ENCODE peak calls at places on chromosomes 13 and 19, in ten cellular contexts. One of them, this sample, is unnamed.

GRCh38 chr13:39575641-39576238 is 27.3 kb downstream of the LHFPL6 start:
- DNase-seq in skeletal muscle cell: peak
- DNase-seq in HT-29: no peak
- DNase-seq in occipital lobe: no peak
- DNase-seq in AG08396: no peak
- DNase-seq in fibroblast of the aortic adventitia: no peak
- DNase-seq in activated T-cell treated with anti-CD3 and anti-CD28 coated beads, Interleukin-2, amount 50 U/mL, for 72 hours: no peak
- DNase-seq in T-helper 9 cell: no peak
- DNase-seq in stromal cell of bone marrow: no peak
- DNase-seq in stimulated activated CD4-positive, alpha-beta T cell treated with anti-CD3 and anti-CD28 coated beads, Interleukin-4, amount 100 ng/mL, for 1 hour: no peak
- DNase-seq in this sample: no peak

GRCh38 chr13:26679945-26680516 is 80.6 kb downstream of the GPR12 start:
- DNase-seq in skeletal muscle cell: peak
- DNase-seq in HT-29: no peak
- DNase-seq in occipital lobe: no peak
- DNase-seq in AG08396: no peak
- DNase-seq in fibroblast of the aortic adventitia: no peak
- DNase-seq in activated T-cell treated with anti-CD3 and anti-CD28 coated beads, Interleukin-2, amount 50 U/mL, for 72 hours: no peak
- DNase-seq in T-helper 9 cell: no peak
- DNase-seq in stromal cell of bone marrow: peak
- DNase-seq in stimulated activated CD4-positive, alpha-beta T cell treated with anti-CD3 and anti-CD28 coated beads, Interleukin-4, amount 100 ng/mL, for 1 hour: no peak
- DNase-seq in this sample: no peak

GRCh38 chr13:106416645-106417044 is 118.8 kb downstream of the EFNB2 start:
- DNase-seq in skeletal muscle cell: no peak
- DNase-seq in HT-29: no peak
- DNase-seq in occipital lobe: no peak
- DNase-seq in AG08396: no peak
- DNase-seq in fibroblast of the aortic adventitia: no peak
- DNase-seq in activated T-cell treated with anti-CD3 and anti-CD28 coated beads, Interleukin-2, amount 50 U/mL, for 72 hours: no peak
- DNase-seq in T-helper 9 cell: no peak
- DNase-seq in stromal cell of bone marrow: no peak
- DNase-seq in stimulated activated CD4-positive, alpha-beta T cell treated with anti-CD3 and anti-CD28 coated beads, Interleukin-4, amount 100 ng/mL, for 1 hour: no peak
- DNase-seq in this sample: no peak

GRCh38 chr13:48318714-48319457 is 15.3 kb downstream of the RB1 start:
- DNase-seq in skeletal muscle cell: no peak
- DNase-seq in HT-29: no peak
- DNase-seq in occipital lobe: no peak
- DNase-seq in AG08396: no peak
- DNase-seq in fibroblast of the aortic adventitia: no peak
- DNase-seq in activated T-cell treated with anti-CD3 and anti-CD28 coated beads, Interleukin-2, amount 50 U/mL, for 72 hours: peak
- DNase-seq in T-helper 9 cell: no peak
- DNase-seq in stromal cell of bone marrow: no peak
- DNase-seq in stimulated activated CD4-positive, alpha-beta T cell treated with anti-CD3 and anti-CD28 coated beads, Interleukin-4, amount 100 ng/mL, for 1 hour: peak
- DNase-seq in this sample: no peak

GRCh38 chr13:110409581-110409992 is 102.5 kb downstream of the COL4A2 start:
- DNase-seq in skeletal muscle cell: no peak
- DNase-seq in HT-29: peak
- DNase-seq in occipital lobe: no peak
- DNase-seq in AG08396: no peak
- DNase-seq in fibroblast of the aortic adventitia: no peak
- DNase-seq in activated T-cell treated with anti-CD3 and anti-CD28 coated beads, Interleukin-2, amount 50 U/mL, for 72 hours: no peak
- DNase-seq in T-helper 9 cell: no peak
- DNase-seq in stromal cell of bone marrow: peak
- DNase-seq in stimulated activated CD4-positive, alpha-beta T cell treated with anti-CD3 and anti-CD28 coated beads, Interleukin-4, amount 100 ng/mL, for 1 hour: no peak
- DNase-seq in this sample: no peak

GRCh38 chr13:113518080-113518803 is 27.7 kb upstream of the DCUN1D2 start:
- DNase-seq in skeletal muscle cell: no peak
- DNase-seq in HT-29: no peak
- DNase-seq in occipital lobe: no peak
- DNase-seq in AG08396: no peak
- DNase-seq in fibroblast of the aortic adventitia: no peak
- DNase-seq in activated T-cell treated with anti-CD3 and anti-CD28 coated beads, Interleukin-2, amount 50 U/mL, for 72 hours: no peak
- DNase-seq in T-helper 9 cell: no peak
- DNase-seq in stromal cell of bone marrow: no peak
- DNase-seq in stimulated activated CD4-positive, alpha-beta T cell treated with anti-CD3 and anti-CD28 coated beads, Interleukin-4, amount 100 ng/mL, for 1 hour: no peak
- DNase-seq in this sample: no peak

GRCh38 chr13:103349664-103350063 is 283.4 kb upstream of the SLC10A2 start:
- DNase-seq in skeletal muscle cell: no peak
- DNase-seq in HT-29: no peak
- DNase-seq in occipital lobe: no peak
- DNase-seq in AG08396: no peak
- DNase-seq in fibroblast of the aortic adventitia: no peak
- DNase-seq in activated T-cell treated with anti-CD3 and anti-CD28 coated beads, Interleukin-2, amount 50 U/mL, for 72 hours: no peak
- DNase-seq in T-helper 9 cell: no peak
- DNase-seq in stromal cell of bone marrow: no peak
- DNase-seq in stimulated activated CD4-positive, alpha-beta T cell treated with anti-CD3 and anti-CD28 coated beads, Interleukin-4, amount 100 ng/mL, for 1 hour: no peak
- DNase-seq in this sample: no peak

GRCh38 chr13:49681837-49682236 is 9.4 kb downstream of the EBPL start:
- DNase-seq in skeletal muscle cell: no peak
- DNase-seq in HT-29: no peak
- DNase-seq in occipital lobe: no peak
- DNase-seq in AG08396: peak
- DNase-seq in fibroblast of the aortic adventitia: no peak
- DNase-seq in activated T-cell treated with anti-CD3 and anti-CD28 coated beads, Interleukin-2, amount 50 U/mL, for 72 hours: no peak
- DNase-seq in T-helper 9 cell: no peak
- DNase-seq in stromal cell of bone marrow: no peak
- DNase-seq in stimulated activated CD4-positive, alpha-beta T cell treated with anti-CD3 and anti-CD28 coated beads, Interleukin-4, amount 100 ng/mL, for 1 hour: no peak
- DNase-seq in this sample: no peak

GRCh38 chr19:1465191-1466016 is 13.6 kb downstream of the C19orf25 start:
- DNase-seq in skeletal muscle cell: no peak
- DNase-seq in HT-29: peak
- DNase-seq in occipital lobe: no peak
- DNase-seq in AG08396: peak
- DNase-seq in fibroblast of the aortic adventitia: no peak
- DNase-seq in activated T-cell treated with anti-CD3 and anti-CD28 coated beads, Interleukin-2, amount 50 U/mL, for 72 hours: peak
- DNase-seq in T-helper 9 cell: no peak
- DNase-seq in stromal cell of bone marrow: no peak
- DNase-seq in stimulated activated CD4-positive, alpha-beta T cell treated with anti-CD3 and anti-CD28 coated beads, Interleukin-4, amount 100 ng/mL, for 1 hour: peak
- DNase-seq in this sample: no peak

GRCh38 chr13:23844132-23844531 is 45.1 kb downstream of the MIPEP start:
- DNase-seq in skeletal muscle cell: no peak
- DNase-seq in HT-29: no peak
- DNase-seq in occipital lobe: no peak
- DNase-seq in AG08396: no peak
- DNase-seq in fibroblast of the aortic adventitia: no peak
- DNase-seq in activated T-cell treated with anti-CD3 and anti-CD28 coated beads, Interleukin-2, amount 50 U/mL, for 72 hours: no peak
- DNase-seq in T-helper 9 cell: no peak
- DNase-seq in stromal cell of bone marrow: no peak
- DNase-seq in stimulated activated CD4-positive, alpha-beta T cell treated with anti-CD3 and anti-CD28 coated beads, Interleukin-4, amount 100 ng/mL, for 1 hour: no peak
- DNase-seq in this sample: no peak

GRCh38 chr19:7582446-7582845 is 13.2 kb upstream of the CAMSAP3 start:
- DNase-seq in skeletal muscle cell: no peak
- DNase-seq in HT-29: no peak
- DNase-seq in occipital lobe: no peak
- DNase-seq in AG08396: no peak
- DNase-seq in fibroblast of the aortic adventitia: no peak
- DNase-seq in activated T-cell treated with anti-CD3 and anti-CD28 coated beads, Interleukin-2, amount 50 U/mL, for 72 hours: no peak
- DNase-seq in T-helper 9 cell: no peak
- DNase-seq in stromal cell of bone marrow: no peak
- DNase-seq in stimulated activated CD4-positive, alpha-beta T cell treated with anti-CD3 and anti-CD28 coated beads, Interleukin-4, amount 100 ng/mL, for 1 hour: no peak
- DNase-seq in this sample: no peak

GRCh38 chr19:45470147-45471081 is 2.6 kb downstream of the FOSB start:
- DNase-seq in skeletal muscle cell: no peak
- DNase-seq in HT-29: peak
- DNase-seq in occipital lobe: peak
- DNase-seq in AG08396: peak
- DNase-seq in fibroblast of the aortic adventitia: peak
- DNase-seq in activated T-cell treated with anti-CD3 and anti-CD28 coated beads, Interleukin-2, amount 50 U/mL, for 72 hours: peak
- DNase-seq in T-helper 9 cell: peak
- DNase-seq in stromal cell of bone marrow: no peak
- DNase-seq in stimulated activated CD4-positive, alpha-beta T cell treated with anti-CD3 and anti-CD28 coated beads, Interleukin-4, amount 100 ng/mL, for 1 hour: no peak
- DNase-seq in this sample: no peak

GRCh38 chr19:30498707-30499106 is 126.5 kb downstream of the ZNF536 start:
- DNase-seq in skeletal muscle cell: no peak
- DNase-seq in HT-29: no peak
- DNase-seq in occipital lobe: no peak
- DNase-seq in AG08396: no peak
- DNase-seq in fibroblast of the aortic adventitia: no peak
- DNase-seq in activated T-cell treated with anti-CD3 and anti-CD28 coated beads, Interleukin-2, amount 50 U/mL, for 72 hours: no peak
- DNase-seq in T-helper 9 cell: no peak
- DNase-seq in stromal cell of bone marrow: no peak
- DNase-seq in stimulated activated CD4-positive, alpha-beta T cell treated with anti-CD3 and anti-CD28 coated beads, Interleukin-4, amount 100 ng/mL, for 1 hour: no peak
- DNase-seq in this sample: no peak

GRCh38 chr13:52925775-52926285 is 77.4 kb upstream of the PCDH8 start:
- DNase-seq in skeletal muscle cell: no peak
- DNase-seq in HT-29: no peak
- DNase-seq in occipital lobe: no peak
- DNase-seq in AG08396: no peak
- DNase-seq in fibroblast of the aortic adventitia: no peak
- DNase-seq in activated T-cell treated with anti-CD3 and anti-CD28 coated beads, Interleukin-2, amount 50 U/mL, for 72 hours: no peak
- DNase-seq in T-helper 9 cell: no peak
- DNase-seq in stromal cell of bone marrow: no peak
- DNase-seq in stimulated activated CD4-positive, alpha-beta T cell treated with anti-CD3 and anti-CD28 coated beads, Interleukin-4, amount 100 ng/mL, for 1 hour: no peak
- DNase-seq in this sample: no peak

GRCh38 chr19:47230122-47230920 is 678 bp downstream of the BBC3 start:
- DNase-seq in skeletal muscle cell: no peak
- DNase-seq in HT-29: peak
- DNase-seq in occipital lobe: peak
- DNase-seq in AG08396: peak
- DNase-seq in fibroblast of the aortic adventitia: peak
- DNase-seq in activated T-cell treated with anti-CD3 and anti-CD28 coated beads, Interleukin-2, amount 50 U/mL, for 72 hours: peak
- DNase-seq in T-helper 9 cell: peak
- DNase-seq in stromal cell of bone marrow: no peak
- DNase-seq in stimulated activated CD4-positive, alpha-beta T cell treated with anti-CD3 and anti-CD28 coated beads, Interleukin-4, amount 100 ng/mL, for 1 hour: peak
- DNase-seq in this sample: peak

GRCh38 chr19:14147797-14148605 is 11.6 kb upstream of the ASF1B start:
- DNase-seq in skeletal muscle cell: no peak
- DNase-seq in HT-29: peak
- DNase-seq in occipital lobe: peak
- DNase-seq in AG08396: peak
- DNase-seq in fibroblast of the aortic adventitia: peak
- DNase-seq in activated T-cell treated with anti-CD3 and anti-CD28 coated beads, Interleukin-2, amount 50 U/mL, for 72 hours: peak
- DNase-seq in T-helper 9 cell: peak
- DNase-seq in stromal cell of bone marrow: peak
- DNase-seq in stimulated activated CD4-positive, alpha-beta T cell treated with anti-CD3 and anti-CD28 coated beads, Interleukin-4, amount 100 ng/mL, for 1 hour: peak
- DNase-seq in this sample: peak

GRCh38 chr19:58351996-58352755 is 1.1 kb downstream of the A1BG start:
- DNase-seq in skeletal muscle cell: no peak
- DNase-seq in HT-29: no peak
- DNase-seq in occipital lobe: no peak
- DNase-seq in AG08396: no peak
- DNase-seq in fibroblast of the aortic adventitia: no peak
- DNase-seq in activated T-cell treated with anti-CD3 and anti-CD28 coated beads, Interleukin-2, amount 50 U/mL, for 72 hours: no peak
- DNase-seq in T-helper 9 cell: no peak
- DNase-seq in stromal cell of bone marrow: no peak
- DNase-seq in stimulated activated CD4-positive, alpha-beta T cell treated with anti-CD3 and anti-CD28 coated beads, Interleukin-4, amount 100 ng/mL, for 1 hour: no peak
- DNase-seq in this sample: no peak

GRCh38 chr13:111627596-111627995 is 307.2 kb downstream of the TEX29 start:
- DNase-seq in skeletal muscle cell: no peak
- DNase-seq in HT-29: no peak
- DNase-seq in occipital lobe: no peak
- DNase-seq in AG08396: no peak
- DNase-seq in fibroblast of the aortic adventitia: no peak
- DNase-seq in activated T-cell treated with anti-CD3 and anti-CD28 coated beads, Interleukin-2, amount 50 U/mL, for 72 hours: no peak
- DNase-seq in T-helper 9 cell: no peak
- DNase-seq in stromal cell of bone marrow: no peak
- DNase-seq in stimulated activated CD4-positive, alpha-beta T cell treated with anti-CD3 and anti-CD28 coated beads, Interleukin-4, amount 100 ng/mL, for 1 hour: no peak
- DNase-seq in this sample: no peak

GRCh38 chr19:31255174-31255862 is 93.9 kb downstream of the TSHZ3 start:
- DNase-seq in skeletal muscle cell: peak
- DNase-seq in HT-29: no peak
- DNase-seq in occipital lobe: no peak
- DNase-seq in AG08396: no peak
- DNase-seq in fibroblast of the aortic adventitia: no peak
- DNase-seq in activated T-cell treated with anti-CD3 and anti-CD28 coated beads, Interleukin-2, amount 50 U/mL, for 72 hours: no peak
- DNase-seq in T-helper 9 cell: no peak
- DNase-seq in stromal cell of bone marrow: no peak
- DNase-seq in stimulated activated CD4-positive, alpha-beta T cell treated with anti-CD3 and anti-CD28 coated beads, Interleukin-4, amount 100 ng/mL, for 1 hour: no peak
- DNase-seq in this sample: no peak

GRCh38 chr19:56608274-56608964 is 13.3 kb downstream of the ZNF71 start:
- DNase-seq in skeletal muscle cell: no peak
- DNase-seq in HT-29: no peak
- DNase-seq in occipital lobe: no peak
- DNase-seq in AG08396: no peak
- DNase-seq in fibroblast of the aortic adventitia: no peak
- DNase-seq in activated T-cell treated with anti-CD3 and anti-CD28 coated beads, Interleukin-2, amount 50 U/mL, for 72 hours: no peak
- DNase-seq in T-helper 9 cell: no peak
- DNase-seq in stromal cell of bone marrow: no peak
- DNase-seq in stimulated activated CD4-positive, alpha-beta T cell treated with anti-CD3 and anti-CD28 coated beads, Interleukin-4, amount 100 ng/mL, for 1 hour: no peak
- DNase-seq in this sample: no peak

GRCh38 chr19:6424939-6425731 is 524 bp upstream of the KHSRP start:
- DNase-seq in skeletal muscle cell: peak
- DNase-seq in HT-29: peak
- DNase-seq in occipital lobe: peak
- DNase-seq in AG08396: peak
- DNase-seq in fibroblast of the aortic adventitia: peak
- DNase-seq in activated T-cell treated with anti-CD3 and anti-CD28 coated beads, Interleukin-2, amount 50 U/mL, for 72 hours: peak
- DNase-seq in T-helper 9 cell: peak
- DNase-seq in stromal cell of bone marrow: peak
- DNase-seq in stimulated activated CD4-positive, alpha-beta T cell treated with anti-CD3 and anti-CD28 coated beads, Interleukin-4, amount 100 ng/mL, for 1 hour: peak
- DNase-seq in this sample: peak

GRCh38 chr19:3682741-3683404 is 17.4 kb downstream of the PIP5K1C start:
- DNase-seq in skeletal muscle cell: peak
- DNase-seq in HT-29: no peak
- DNase-seq in occipital lobe: no peak
- DNase-seq in AG08396: no peak
- DNase-seq in fibroblast of the aortic adventitia: peak
- DNase-seq in activated T-cell treated with anti-CD3 and anti-CD28 coated beads, Interleukin-2, amount 50 U/mL, for 72 hours: no peak
- DNase-seq in T-helper 9 cell: no peak
- DNase-seq in stromal cell of bone marrow: no peak
- DNase-seq in stimulated activated CD4-positive, alpha-beta T cell treated with anti-CD3 and anti-CD28 coated beads, Interleukin-4, amount 100 ng/mL, for 1 hour: no peak
- DNase-seq in this sample: no peak

GRCh38 chr13:63092461-63092860 is 1676.8 kb upstream of the PCDH20 start:
- DNase-seq in skeletal muscle cell: no peak
- DNase-seq in HT-29: no peak
- DNase-seq in occipital lobe: no peak
- DNase-seq in AG08396: no peak
- DNase-seq in fibroblast of the aortic adventitia: no peak
- DNase-seq in activated T-cell treated with anti-CD3 and anti-CD28 coated beads, Interleukin-2, amount 50 U/mL, for 72 hours: no peak
- DNase-seq in T-helper 9 cell: no peak
- DNase-seq in stromal cell of bone marrow: no peak
- DNase-seq in stimulated activated CD4-positive, alpha-beta T cell treated with anti-CD3 and anti-CD28 coated beads, Interleukin-4, amount 100 ng/mL, for 1 hour: no peak
- DNase-seq in this sample: no peak

GRCh38 chr13:70253834-70254233 is 145.6 kb upstream of the KLHL1 start:
- DNase-seq in skeletal muscle cell: no peak
- DNase-seq in HT-29: peak
- DNase-seq in occipital lobe: no peak
- DNase-seq in AG08396: no peak
- DNase-seq in fibroblast of the aortic adventitia: no peak
- DNase-seq in activated T-cell treated with anti-CD3 and anti-CD28 coated beads, Interleukin-2, amount 50 U/mL, for 72 hours: no peak
- DNase-seq in T-helper 9 cell: no peak
- DNase-seq in stromal cell of bone marrow: no peak
- DNase-seq in stimulated activated CD4-positive, alpha-beta T cell treated with anti-CD3 and anti-CD28 coated beads, Interleukin-4, amount 100 ng/mL, for 1 hour: no peak
- DNase-seq in this sample: no peak

GRCh38 chr13:44045179-44045562 is 165.5 kb downstream of the LACC1 start:
- DNase-seq in skeletal muscle cell: no peak
- DNase-seq in HT-29: no peak
- DNase-seq in occipital lobe: peak
- DNase-seq in AG08396: no peak
- DNase-seq in fibroblast of the aortic adventitia: no peak
- DNase-seq in activated T-cell treated with anti-CD3 and anti-CD28 coated beads, Interleukin-2, amount 50 U/mL, for 72 hours: no peak
- DNase-seq in T-helper 9 cell: no peak
- DNase-seq in stromal cell of bone marrow: no peak
- DNase-seq in stimulated activated CD4-positive, alpha-beta T cell treated with anti-CD3 and anti-CD28 coated beads, Interleukin-4, amount 100 ng/mL, for 1 hour: no peak
- DNase-seq in this sample: no peak

This sample was measured in tibial nerve.